ENCODE peak calls at places on chromosomes 5 and 9, in seven cellular contexts. M is NCI-H748 treated with DMSO at 0.1 percent for 48 hours; Q is central memory CD4-positive, alpha-beta T cell; G is activated CD4-positive, alpha-beta T cell treated with anti-CD3 and anti-CD28 coated beads for 48 hours; F is stimulated activated CD8-positive, alpha-beta memory T cell treated with anti-CD3 and anti-CD28 coated beads, Interleukin-2, amount 100 ng/mL, for 1 hour; S is globus pallidus; R is NCI-H510A treated with DMSO at 0.1 percent for 48 hours. K is an unnamed sample.

GRCh38 chr9:120944434-120945125 is 18.0 kb upstream of the TRAF1 start:
- DNase-seq in R (no peak), G (no peak), F (no peak), M (no peak), S (no peak), Q (no peak), K (no peak)

GRCh38 chr5:54296386-54296785 is 14.0 kb downstream of the ARL15 start:
- DNase-seq in R (peak; percentile 63), G (no peak), Q (no peak), S (no peak), M (no peak), F (no peak), K (peak; percentile 96)

GRCh38 chr9:91924090-91924489 is 25.9 kb downstream of the ROR2 start:
- DNase-seq in G (no peak), R (no peak), S (no peak), M (no peak), F (no peak), Q (no peak), K (no peak)

GRCh38 chr5:479566-480319 is 36.8 kb downstream of the EXOC3 start:
- DNase-seq in M (no peak), G (no peak), S (no peak), Q (no peak), R (no peak), F (no peak), K (no peak)

GRCh38 chr9:129570450-129571297 is 50.2 kb downstream of the C9orf50 start:
- DNase-seq in F (no peak), G (peak; percentile 44), Q (no peak), R (peak; percentile 4), S (no peak), M (no peak), K (no peak)

GRCh38 chr5:127645300-127645726 is 3.6 kb upstream of the CTXN3 start:
- DNase-seq in M (no peak), G (no peak), S (no peak), F (no peak), Q (no peak), R (no peak), K (no peak)

GRCh38 chr9:3200331-3200774 is 325.4 kb downstream of the RFX3 start:
- DNase-seq in R (no peak), Q (no peak), S (no peak), F (no peak), G (no peak), M (no peak), K (no peak)

GRCh38 chr5:18069790-18070189 is 435.5 kb downstream of the TAF11L14 start:
- DNase-seq in G (no peak), R (no peak), F (no peak), M (no peak), Q (no peak), S (no peak), K (no peak)

GRCh38 chr9:115212832-115213231 is 94.9 kb upstream of the TNC start:
- DNase-seq in R (no peak), G (no peak), M (no peak), F (no peak), Q (no peak), S (no peak), K (no peak)

GRCh38 chr9:70079364-70080103 is 35.9 kb downstream of the MAMDC2 start:
- DNase-seq in S (no peak), F (no peak), G (no peak), R (peak; percentile 97), M (peak; percentile 88), Q (no peak), K (peak; percentile 35)

GRCh38 chr9:96441798-96442445 is 8.0 kb upstream of the HABP4 start:
- DNase-seq in F (no peak), G (peak; percentile 29), M (peak; percentile 25), S (peak; percentile 12), Q (no peak), R (no peak), K (peak; percentile 69)